ENCODE peak calls at places on chromosomes 3 and 15, in six cellular contexts. O is ovary, A is esophagus squamous epithelium, Q is A549, P is right lobe of liver, D is RWPE1. T is an unnamed sample.

GRCh38 chr15:66188464-66188863 is 65.1 kb downstream of the MEGF11 start:
- DNase-seq in O (no peak), A (no peak), Q (no peak), P (no peak), D (no peak), T (no peak)

GRCh38 chr3:175580318-175580717 is 721.2 kb downstream of the NAALADL2 start:
- DNase-seq in O (no peak), A (no peak), Q (no peak), P (no peak), D (no peak), T (no peak)

GRCh38 chr15:78065284-78065872 is 12.1 kb downstream of the TBC1D2B start:
- DNase-seq in O (peak), A (no peak), Q (no peak), P (peak), D (peak), T (no peak)

GRCh38 chr3:8768364-8769087 is 887 bp downstream of the OXTR start:
- DNase-seq in O (no peak), A (no peak), Q (no peak), P (no peak), D (no peak), T (no peak)

GRCh38 chr3:99774467-99774866 is 43.2 kb upstream of the CMSS1 start:
- DNase-seq in O (no peak), A (no peak), Q (no peak), P (no peak), D (peak), T (no peak)

GRCh38 chr3:153166206-153166605 is 4.2 kb downstream of the RAP2B start:
- DNase-seq in O (no peak), A (no peak), Q (no peak), P (no peak), D (no peak), T (no peak)

GRCh38 chr3:183434992-183435391 is 6.6 kb upstream of the MCF2L2 start:
- DNase-seq in O (no peak), A (no peak), Q (no peak), P (no peak), D (no peak), T (no peak)

GRCh38 chr3:69322110-69322509 is 63.8 kb downstream of the FRMD4B start:
- DNase-seq in O (no peak), A (no peak), Q (no peak), P (no peak), D (no peak), T (no peak)

GRCh38 chr3:178343433-178344038 is 192.7 kb upstream of the KCNMB2 start:
- DNase-seq in O (no peak), A (no peak), Q (no peak), P (no peak), D (no peak), T (peak)

GRCh38 chr3:46887980-46888494 is 10.5 kb downstream of the PTH1R start:
- DNase-seq in O (no peak), A (no peak), Q (no peak), P (no peak), D (no peak), T (no peak)

GRCh38 chr3:126111566-126112475 is 27.9 kb upstream of the SLC41A3 start:
- DNase-seq in O (peak), A (no peak), Q (no peak), P (no peak), D (no peak), T (peak)

GRCh38 chr3:126112531-126113237 is 28.8 kb upstream of the SLC41A3 start:
- DNase-seq in O (no peak), A (no peak), Q (no peak), P (no peak), D (no peak), T (no peak)

GRCh38 chr3:126113238-126113555 is 29.3 kb upstream of the SLC41A3 start:
- DNase-seq in O (no peak), A (no peak), Q (no peak), P (no peak), D (no peak), T (peak)

GRCh38 chr3:126114406-126115386 is 30.8 kb upstream of the SLC41A3 start:
- DNase-seq in O (no peak), A (no peak), Q (no peak), P (no peak), D (no peak), T (no peak)

DNA sequence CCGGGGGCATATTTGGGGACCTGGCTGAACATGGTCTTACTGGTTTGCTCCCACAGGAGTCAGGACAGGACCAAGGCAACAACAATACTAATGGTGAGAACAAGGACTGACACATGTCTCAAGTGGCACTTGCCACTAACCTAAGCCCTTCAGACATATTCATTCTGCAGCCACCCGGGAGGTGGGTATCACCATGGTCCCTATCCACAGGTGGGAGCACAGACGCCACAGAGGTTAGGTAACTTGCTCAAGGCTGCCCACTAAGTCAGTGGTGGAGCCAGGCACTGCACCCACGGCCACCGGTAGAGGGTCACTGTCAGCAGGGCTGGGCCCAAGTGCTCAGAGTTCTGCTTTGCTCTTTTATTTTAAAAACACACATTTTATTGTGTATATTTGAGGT is 29.8 kb upstream of the SLC41A3 start:
- DNase-seq in O (no peak), A (no peak), Q (peak), P (no peak), D (no peak), T (no peak)
- TF ChIP-seq CTCF in O (no peak), A (no peak), Q (no peak), P (no peak), D (no peak), T (no peak)

GRCh38 chr3:65177879-65178484 is 490.2 kb upstream of the ADAMTS9 start:
- DNase-seq in O (no peak), A (no peak), Q (no peak), P (no peak), D (no peak), T (no peak)

GRCh38 chr3:65182682-65183081 is 494.9 kb upstream of the ADAMTS9 start:
- DNase-seq in O (no peak), A (no peak), Q (no peak), P (no peak), D (no peak), T (no peak)

GRCh38 chr3:65181397-65181871 is 493.6 kb upstream of the ADAMTS9 start:
- DNase-seq in O (no peak), A (no peak), Q (no peak), P (no peak), D (no peak), T (no peak)

GRCh38 chr3:65178703-65179102 is 490.9 kb upstream of the ADAMTS9 start:
- DNase-seq in O (no peak), A (no peak), Q (no peak), P (no peak), D (no peak), T (no peak)

DNA sequence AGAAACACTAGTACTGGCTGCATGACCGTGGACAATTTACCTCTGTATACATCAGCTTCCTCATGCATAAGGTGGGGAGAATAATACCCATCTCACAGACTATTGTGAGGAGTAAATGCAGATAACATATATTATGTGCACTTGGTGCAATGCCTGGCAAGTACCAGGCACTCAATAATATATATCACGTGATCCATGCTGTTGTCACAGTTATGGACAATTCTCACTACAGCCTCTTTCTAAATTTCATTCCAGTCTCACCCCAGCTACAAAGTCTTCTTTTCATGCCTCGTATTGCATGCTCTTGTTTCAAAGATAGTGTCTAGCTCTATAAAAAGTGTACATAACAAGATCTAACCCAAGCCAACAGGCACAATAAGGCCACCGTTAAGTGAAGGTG is 494.3 kb upstream of the ADAMTS9 start:
- DNase-seq in O (no peak), A (no peak), Q (no peak), P (no peak), D (no peak), T (no peak)
- H3K27ac ChIP-seq in O (no peak), A (no peak), Q (no peak), P (no peak), D (no peak), T (no peak)

DNA sequence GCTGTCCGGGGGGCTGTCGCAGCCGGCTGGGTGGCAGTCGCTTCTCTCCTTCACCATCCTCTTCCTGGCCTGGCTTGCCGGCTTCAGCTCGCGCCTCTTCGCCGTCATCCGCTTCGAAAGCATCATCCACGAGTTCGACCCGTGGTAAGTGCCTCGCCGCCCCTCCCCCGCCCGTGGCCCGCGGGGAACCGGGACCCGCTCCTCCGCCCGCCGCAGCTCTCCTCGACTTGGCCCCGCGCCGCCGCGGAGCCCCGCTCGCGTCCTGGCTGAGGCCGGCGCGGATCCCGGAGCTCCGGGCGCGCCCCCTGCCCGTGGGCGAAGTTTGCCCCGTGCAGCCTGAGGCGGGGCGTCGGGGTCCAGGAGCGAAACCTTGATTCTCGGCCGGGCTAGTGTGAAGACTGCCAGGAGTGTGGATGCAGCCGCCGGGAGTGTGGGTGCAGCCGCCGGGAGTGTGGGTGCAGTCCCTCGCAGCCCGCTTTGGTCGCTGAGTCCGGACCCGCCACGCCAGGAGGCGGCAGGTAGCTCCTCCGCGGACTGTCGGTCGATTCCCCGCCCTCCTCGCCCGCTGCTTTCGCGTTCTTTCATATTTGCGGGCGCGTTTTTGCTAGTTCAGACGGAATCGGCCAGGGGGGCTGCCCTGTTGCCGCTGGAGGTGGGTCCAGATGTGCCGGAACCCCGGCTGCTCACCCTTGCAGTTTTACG is 595 bp downstream of the STT3B start:
- DNase-seq in O (peak), A (no peak), Q (peak), P (peak), D (peak), T (peak)
- TF ChIP-seq CTCF in O (no peak), A (no peak), Q (no peak), P (peak), D (no peak), T (no peak)

GRCh38 chr3:124883191-124883747 is 3.9 kb downstream of the ITGB5 start:
- DNase-seq in O (no peak), A (no peak), Q (no peak), P (no peak), D (no peak), T (no peak)

GRCh38 chr3:124881976-124882697 is 5.0 kb downstream of the ITGB5 start:
- DNase-seq in O (no peak), A (no peak), Q (no peak), P (no peak), D (no peak), T (no peak)

GRCh38 chr3:124885466-124886167 is 1.5 kb downstream of the ITGB5 start:
- DNase-seq in O (no peak), A (no peak), Q (peak), P (no peak), D (no peak), T (no peak)

GRCh38 chr3:124883766-124884473 is 3.2 kb downstream of the ITGB5 start:
- DNase-seq in O (no peak), A (no peak), Q (no peak), P (no peak), D (no peak), T (no peak)

GRCh38 chr3:124882749-124883148 is 4.4 kb downstream of the ITGB5 start:
- DNase-seq in O (no peak), A (no peak), Q (no peak), P (no peak), D (no peak), T (no peak)
- H3K27ac ChIP-seq in O (no peak), A (no peak), Q (peak), P (no peak), D (no peak), T (no peak)

GRCh38 chr15:95449229-95449628 is 881.3 kb upstream of the NR2F2 start:
- DNase-seq in O (no peak), A (no peak), Q (no peak), P (no peak), D (no peak), T (no peak)
- TF ChIP-seq CTCF in O (no peak), A (no peak), Q (no peak), P (peak), D (no peak), T (no peak)

DNA sequence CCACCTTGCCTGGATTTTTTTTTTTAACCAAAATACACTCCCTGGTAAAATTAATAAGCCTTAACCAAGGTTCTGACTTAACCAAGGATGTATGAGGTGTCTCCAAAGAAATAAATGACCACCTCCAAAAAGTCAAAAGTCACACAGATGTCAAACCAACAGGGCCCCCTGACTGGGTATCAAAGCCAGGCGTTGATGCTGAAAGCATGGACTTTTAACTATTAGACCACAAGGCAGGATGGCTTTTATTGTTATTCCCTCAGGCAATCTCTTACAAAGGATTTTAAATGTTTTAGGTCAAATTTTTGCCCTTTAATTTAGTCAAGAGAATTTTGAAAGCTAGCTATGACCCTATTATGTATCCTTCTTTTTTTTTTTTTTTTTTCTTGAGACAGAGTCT is 60.4 kb downstream of the OSTN start:
- DNase-seq in O (no peak), A (no peak), Q (no peak), P (no peak), D (no peak), T (no peak)
- H3K27ac ChIP-seq in O (no peak), A (no peak), Q (no peak), P (no peak), D (no peak), T (no peak)

T was measured in pancreas.